ENCODE peak calls at places on chromosomes 13 and 19, in seven cellular contexts. R, U, A, N, M, C and T are unnamed samples.

GRCh38 chr13:91722267-91722884 is 324.0 kb downstream of the GPC5 start:
- DNase-seq in U (no peak), M (no peak), C (no peak), R (peak), A (no peak), N (peak), T (peak)

GRCh38 chr13:66399873-66400272 is 830.3 kb downstream of the PCDH9 start:
- DNase-seq in C (no peak), M (no peak), U (no peak), R (no peak), A (no peak), N (no peak), T (no peak)

GRCh38 chr13:40271931-40272775 is 394.3 kb downstream of the FOXO1 start:
- DNase-seq in N (peak), M (peak), C (peak), A (no peak), R (peak), U (peak), T (no peak)

GRCh38 chr19:28289294-28290063 is 923.5 kb downstream of the UQCRFS1 start:
- DNase-seq in A (no peak), U (no peak), C (no peak), M (peak), N (peak), R (no peak), T (no peak)

GRCh38 chr13:111013196-111013595 is 98.3 kb upstream of the ANKRD10 start:
- DNase-seq in C (no peak), R (no peak), M (no peak), A (no peak), N (no peak), U (no peak), T (no peak)

GRCh38 chr13:41909524-41909923 is 51.4 kb downstream of the VWA8 start:
- DNase-seq in U (no peak), A (no peak), C (no peak), M (no peak), R (no peak), N (no peak), T (no peak)

GRCh38 chr13:48233886-48234488 is 981 bp downstream of the ITM2B start:
- DNase-seq in M (no peak), A (no peak), U (no peak), N (peak), C (no peak), R (peak), T (peak)

GRCh38 chr19:41013359-41013758 is 22.3 kb downstream of the CYP2B6 start:
- DNase-seq in C (no peak), M (no peak), U (no peak), N (no peak), R (no peak), A (no peak), T (no peak)

GRCh38 chr19:556611-557382 is 12.9 kb downstream of the GZMM start:
- DNase-seq in R (no peak), A (no peak), C (no peak), N (no peak), M (no peak), U (no peak), T (no peak)

GRCh38 chr19:532578-533484 is 1.3 kb downstream of the CDC34 start:
- DNase-seq in N (peak), M (peak), A (no peak), C (peak), U (peak), R (peak), T (peak)

DNA sequence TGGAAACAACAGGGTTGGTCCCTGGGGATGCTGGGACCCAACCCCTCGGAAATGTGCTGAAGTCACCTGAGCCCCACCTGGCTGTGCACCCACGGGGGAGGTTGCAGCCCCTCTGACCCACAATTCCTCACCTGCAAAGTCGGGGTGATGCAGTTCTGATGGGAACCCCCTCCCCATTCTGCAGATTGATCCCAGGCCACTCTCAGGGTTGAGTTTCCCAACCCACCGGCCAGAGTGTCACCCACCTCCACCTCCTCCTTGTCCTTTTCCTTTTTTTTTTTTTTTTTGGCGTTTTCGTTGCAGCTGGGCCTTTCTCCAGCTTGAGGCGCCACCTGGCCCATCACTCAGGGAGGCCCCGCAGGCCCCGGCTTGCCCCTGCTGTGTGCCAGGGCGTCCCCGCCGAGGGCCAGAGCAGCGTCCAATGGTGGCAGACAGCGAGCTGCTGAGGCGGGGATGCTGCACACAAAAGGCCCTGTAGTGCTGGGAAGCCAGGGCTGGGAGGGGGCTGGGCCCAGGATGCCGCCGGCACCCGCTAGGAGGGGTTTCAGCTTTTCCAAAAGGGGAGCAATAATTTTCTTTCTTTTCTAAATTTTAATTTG is 4.6 kb downstream of the PIK3R2 start:
- DNase-seq in A (no peak), C (no peak), U (no peak), R (no peak), N (peak), M (peak), T (no peak)
- H3K27ac ChIP-seq in A (peak), C (peak), U (peak), R (no peak), N (no peak), M (peak), T (no peak)

GRCh38 chr19:54696117-54696548 is 28.1 kb upstream of the KIR3DL3 start:
- DNase-seq in M (no peak), N (no peak), U (no peak), R (no peak), C (no peak), A (no peak), T (no peak)
- H3K27ac ChIP-seq in M (no peak), N (no peak), U (no peak), R (no peak), C (no peak), A (no peak), T (no peak)

DNA sequence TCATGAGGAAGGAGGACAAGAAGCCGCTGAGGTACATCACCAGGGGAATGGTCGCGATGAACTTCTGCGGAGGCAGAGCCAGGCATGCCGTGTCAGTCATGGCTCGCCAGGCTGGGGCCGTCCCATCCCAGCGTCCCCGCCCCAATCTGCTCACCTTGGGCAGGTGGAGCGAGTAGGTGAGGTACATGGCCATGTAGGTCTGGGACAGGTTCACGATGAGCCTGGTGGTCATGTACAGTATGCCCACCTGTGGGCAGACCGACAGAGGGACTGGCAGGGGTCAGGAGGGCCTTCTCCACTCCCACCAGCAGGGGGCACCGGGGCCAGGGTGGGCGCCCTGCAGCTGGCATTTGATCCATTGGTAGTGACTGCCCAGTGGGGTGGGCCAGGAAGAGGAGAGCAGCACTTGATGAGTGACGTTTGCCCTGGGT is 8.3 kb downstream of the TEKTIP1 start:
- DNase-seq in A (no peak), R (no peak), U (no peak), N (peak), M (no peak), C (no peak), T (peak)
- H3K27ac ChIP-seq in A (no peak), R (no peak), U (no peak), N (no peak), M (no peak), C (no peak), T (no peak)

GRCh38 chr19:33297401-33298145 is 4.8 kb downstream of the CEBPA start:
- DNase-seq in U (no peak), C (no peak), A (no peak), R (no peak), N (peak), M (no peak), T (peak)
- H3K27ac ChIP-seq in U (no peak), C (no peak), A (no peak), R (no peak), N (no peak), M (no peak), T (peak)